ENCODE peak calls at places on chromosomes 13 and 19, in nine cellular contexts. S is stomach; U is PC-3; W is breast epithelium; Z is CD8-positive, alpha-beta memory T cell; A is endodermal cell; Q is hepatocyte; P is CD8-positive, alpha-beta T cell; L is uterus. B is an unnamed sample.
A peak's percentile ranks its signal among the peaks of the same experiment; 100 is the strongest.

GRCh38 chr13:27487776-27488175 is 37.4 kb upstream of the MTIF3 start:
- DNase-seq in S (no peak), U (no peak), W (no peak), Z (no peak), A (no peak), Q (no peak), P (no peak), L (no peak), B (no peak)

GRCh38 chr13:99432637-99433542 is 68.4 kb upstream of the TM9SF2 start:
- DNase-seq in S (peak; percentile 52), U (peak; percentile 75), W (peak; percentile 38), Z (peak; percentile 87), A (peak; percentile 92), Q (peak; percentile 49), P (peak; percentile 77), L (no peak), B (peak; percentile 85)

GRCh38 chr19:2039082-2039958 is 11.7 kb downstream of the MKNK2 start:
- DNase-seq in S (no peak), U (no peak), W (no peak), Z (no peak), A (no peak), Q (peak; percentile 16), P (no peak), L (no peak), B (no peak)

GRCh38 chr19:31335716-31336115 is 13.5 kb downstream of the TSHZ3 start:
- DNase-seq in S (peak; percentile 10), U (no peak), W (no peak), Z (no peak), A (no peak), Q (no peak), P (no peak), L (no peak), B (no peak)

GRCh38 chr19:906480-906879 is 6.5 kb downstream of the R3HDM4 start:
- DNase-seq in S (no peak), U (no peak), W (no peak), Z (no peak), A (no peak), Q (no peak), P (no peak), L (no peak), B (no peak)

GRCh38 chr19:3210347-3211017 is 14.0 kb upstream of the CELF5 start:
- DNase-seq in S (peak; percentile 67), U (peak; percentile 35), W (no peak), Z (peak; percentile 53), A (peak; percentile 92), Q (peak; percentile 52), P (peak; percentile 76), L (peak; percentile 31), B (peak; percentile 51)

GRCh38 chr13:29519921-29520320 is 75.6 kb downstream of the SLC7A1 start:
- DNase-seq in S (no peak), U (no peak), W (no peak), Z (no peak), A (no peak), Q (no peak), P (no peak), L (no peak), B (no peak)

GRCh38 chr13:20526664-20527063 is 1.0 kb upstream of the CRYL1 start:
- DNase-seq in S (no peak), U (no peak), W (no peak), Z (no peak), A (no peak), Q (no peak), P (no peak), L (no peak), B (no peak)

GRCh38 chr19:29663861-29664752 is 1.2 kb upstream of the PLEKHF1 start:
- DNase-seq in S (no peak), U (peak; percentile 78), W (peak; percentile 86), Z (no peak), A (no peak), Q (no peak), P (no peak), L (no peak), B (no peak)

GRCh38 chr19:43688059-43688763 is 18.2 kb upstream of the PLAUR start:
- DNase-seq in S (no peak), U (no peak), W (no peak), Z (no peak), A (no peak), Q (no peak), P (no peak), L (no peak), B (no peak)

GRCh38 chr13:114099191-114099590 is 33.2 kb downstream of the RASA3 start:
- DNase-seq in S (no peak), U (peak; percentile 73), W (no peak), Z (no peak), A (peak; percentile 92), Q (peak; percentile 73), P (no peak), L (peak; percentile 77), B (no peak)

DNA sequence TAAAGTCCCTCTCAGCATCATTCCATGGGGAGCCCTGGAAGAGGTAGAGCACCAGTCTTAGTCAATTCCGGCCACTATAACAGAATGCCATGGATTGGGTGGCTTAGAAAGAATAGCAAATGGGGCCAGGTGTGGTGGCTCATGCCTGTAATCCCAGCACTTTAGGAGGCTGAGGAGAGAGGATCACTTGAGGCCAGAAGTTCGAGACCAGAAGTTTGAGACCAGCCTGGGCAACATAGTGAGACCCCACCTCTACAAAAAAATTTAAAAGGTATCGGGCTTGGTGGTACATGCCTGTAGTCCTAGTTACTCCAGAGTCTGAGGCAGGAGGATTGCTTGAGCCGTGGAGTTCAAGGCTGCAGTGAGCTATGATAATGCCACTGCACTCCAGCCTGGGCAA is 25.0 kb upstream of the SIN3B start:
- DNase-seq in S (no peak), U (no peak), W (no peak), Z (no peak), A (no peak), Q (no peak), P (no peak), L (no peak), B (no peak)
- H3K27ac ChIP-seq in S (no peak overlapping the region), U (no peak overlapping the region), W (no peak overlapping the region), Z (no peak overlapping the region), A (no peak overlapping the region), Q (no peak overlapping the region), P (no peak overlapping the region), L (no peak overlapping the region), B (no peak overlapping the region)

DNA sequence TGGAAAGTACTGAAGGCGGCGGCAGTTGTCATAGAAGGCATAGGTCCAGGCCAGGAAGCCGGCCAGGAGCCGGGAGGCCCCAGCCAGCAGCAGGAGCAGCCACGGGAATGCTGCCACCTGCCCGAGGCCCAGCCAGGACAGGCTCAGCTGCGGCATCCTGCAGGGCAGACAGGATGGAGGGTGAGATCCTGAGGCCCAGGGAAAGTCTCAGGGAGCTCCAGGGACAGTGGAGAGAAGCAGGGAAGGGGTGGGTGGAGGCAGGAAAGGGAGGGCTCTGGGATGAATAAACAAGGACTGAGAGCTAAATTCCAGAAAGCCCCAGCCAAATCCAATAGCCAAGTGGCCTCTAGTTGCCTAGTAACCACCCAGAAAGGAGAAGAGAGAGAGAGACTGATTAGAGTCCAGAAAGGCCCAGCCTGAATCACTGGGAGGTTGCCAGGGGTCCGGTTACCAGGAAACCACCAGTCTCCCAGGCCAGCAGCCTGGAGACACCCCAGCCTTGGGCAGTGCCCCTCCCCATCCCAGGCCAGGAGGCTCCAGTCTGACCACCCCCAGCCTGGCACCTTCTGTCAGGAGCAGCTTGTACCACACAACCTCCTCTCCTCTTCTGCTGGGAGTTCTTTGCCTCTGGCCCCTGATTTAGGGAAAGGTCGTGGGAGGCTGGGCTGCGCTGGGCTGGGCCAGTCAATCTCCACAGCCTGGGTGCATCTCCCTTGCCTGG is 7.5 kb upstream of the OR10H5 start:
- DNase-seq in S (peak; percentile 60), U (peak; percentile 9), W (peak; percentile 76), Z (no peak), A (no peak), Q (no peak), P (no peak), L (peak; percentile 83), B (no peak)
- H3K27ac ChIP-seq in S (peak overlapping the region; percentile 76), U (no peak overlapping the region), W (peak overlapping the region; percentile 93), Z (no peak overlapping the region), A (no peak overlapping the region), Q (no peak overlapping the region), P (no peak overlapping the region), L (peak overlapping the region; percentile 84), B (no peak overlapping the region)

DNA sequence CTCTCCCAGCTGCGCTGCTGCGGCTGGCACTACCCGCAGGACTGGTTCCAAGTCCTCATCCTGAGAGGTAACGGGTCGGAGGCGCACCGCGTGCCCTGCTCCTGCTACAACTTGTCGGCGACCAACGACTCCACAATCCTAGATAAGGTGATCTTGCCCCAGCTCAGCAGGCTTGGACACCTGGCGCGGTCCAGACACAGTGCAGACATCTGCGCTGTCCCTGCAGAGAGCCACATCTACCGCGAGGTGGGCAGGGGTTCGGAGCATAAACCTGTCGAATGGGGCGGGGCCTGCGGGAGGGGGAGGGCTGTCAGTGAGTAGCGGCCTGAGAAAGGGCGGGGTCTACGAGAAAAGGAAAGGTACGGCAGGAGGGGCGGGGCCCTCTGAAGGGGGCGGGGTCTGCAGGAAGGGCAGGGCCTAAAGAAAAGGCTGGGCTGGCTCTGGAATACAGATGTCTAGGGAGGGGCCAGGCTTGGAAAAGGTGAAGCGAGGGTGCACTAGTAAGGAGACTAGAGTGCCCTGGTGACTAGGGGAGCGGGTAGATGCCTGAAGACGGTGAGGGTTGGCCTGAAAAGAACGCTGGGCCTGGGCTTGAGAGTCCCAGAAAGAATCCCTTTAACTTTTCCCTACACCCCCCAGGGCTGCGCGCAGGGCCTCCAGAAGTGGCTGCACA is 3.6 kb downstream of the CD37 start:
- DNase-seq in S (peak; percentile 96), U (peak; percentile 94), W (peak; percentile 94), Z (no peak), A (peak; percentile 99), Q (peak; percentile 93), P (no peak), L (peak; percentile 75), B (no peak)
- H3K27ac ChIP-seq in S (peak overlapping the region; percentile 92), U (no peak overlapping the region), W (peak overlapping the region; percentile 93), Z (no peak overlapping the region), A (no peak overlapping the region), Q (no peak overlapping the region), P (no peak overlapping the region), L (peak overlapping the region; percentile 70), B (no peak overlapping the region)

GRCh38 chr19:17967258-17968051 is 548 bp downstream of the KCNN1 start:
- DNase-seq in S (no peak), U (no peak), W (no peak), Z (no peak), A (no peak), Q (no peak), P (no peak), L (no peak), B (no peak)

GRCh38 chr19:17969096-17969792 is 2.3 kb downstream of the KCNN1 start:
- DNase-seq in S (no peak), U (no peak), W (no peak), Z (no peak), A (no peak), Q (no peak), P (no peak), L (no peak), B (no peak)

GRCh38 chr19:17966115-17966455 is 822 bp upstream of the KCNN1 start:
- DNase-seq in S (no peak), U (no peak), W (no peak), Z (no peak), A (no peak), Q (no peak), P (no peak), L (no peak), B (no peak)

GRCh38 chr19:17966497-17967257 is at the start of gene KCNN1:
- DNase-seq in S (no peak), U (no peak), W (no peak), Z (no peak), A (peak; percentile 79), Q (peak; percentile 60), P (no peak), L (no peak), B (no peak)

DNA sequence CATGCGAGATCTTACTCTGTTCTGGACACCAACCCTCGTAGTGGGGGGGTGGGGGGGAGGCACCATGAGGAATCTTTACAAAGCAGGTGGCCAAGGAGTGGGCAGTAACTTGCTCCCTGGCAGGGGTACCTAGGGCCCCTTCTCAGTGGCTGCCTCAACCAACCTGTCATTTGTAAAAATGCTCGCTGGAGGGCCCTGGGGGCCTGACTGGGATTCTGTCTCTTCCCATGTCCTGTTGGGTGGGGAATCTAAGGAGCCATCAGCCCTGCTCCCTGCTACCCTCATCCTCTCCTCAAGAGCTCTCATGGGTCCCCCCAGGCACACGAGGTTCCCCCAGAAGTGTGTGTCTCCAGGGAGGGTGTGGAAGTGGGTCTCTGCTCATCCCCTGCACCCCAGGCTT is 1.5 kb downstream of the KCNN1 start:
- DNase-seq in S (no peak), U (no peak), W (no peak), Z (no peak), A (no peak), Q (no peak), P (no peak), L (no peak), B (no peak)
- H3K27ac ChIP-seq in S (no peak overlapping the region), U (no peak overlapping the region), W (no peak overlapping the region), Z (no peak overlapping the region), A (no peak overlapping the region), Q (no peak overlapping the region), P (no peak overlapping the region), L (no peak overlapping the region), B (no peak overlapping the region)

B was measured in effector memory CD4-positive, alpha-beta T cell.